ENCODE peak calls at places on chromosomes 7 and 10, in seven cellular contexts. V is IMR-90, D is fibroblast of the aortic adventitia, P is fibroblast of mammary gland, A is kidney epithelial cell, M is A549, B is Peyer's patch. C is an unnamed sample.

GRCh38 chr10:48446785-48447184 is 140.3 kb downstream of the MAPK8 start:
- DNase-seq in V (no peak), D (no peak), P (no peak), A (no peak), M (no peak), B (peak), C (no peak)

GRCh38 chr10:48604408-48605263 is at the start of gene ARHGAP22:
- DNase-seq in V (peak), D (no peak), P (peak), A (no peak), M (peak), B (peak), C (peak)

GRCh38 chr10:59654007-59654406 is 55.6 kb downstream of the SLC16A9 start:
- DNase-seq in V (no peak), D (peak), P (no peak), A (no peak), M (no peak), B (no peak), C (no peak)

GRCh38 chr10:7608001-7608400 is 58.8 kb downstream of the ITIH5 start:
- DNase-seq in V (no peak), D (no peak), P (no peak), A (no peak), M (no peak), B (no peak), C (no peak)

GRCh38 chr7:108660465-108660864 is 90.8 kb downstream of the DNAJB9 start:
- DNase-seq in V (peak), D (peak), P (no peak), A (no peak), M (no peak), B (no peak), C (no peak)

GRCh38 chr7:137904826-137905225 is 58.1 kb upstream of the DGKI start:
- DNase-seq in V (peak), D (no peak), P (no peak), A (no peak), M (no peak), B (no peak), C (no peak)

GRCh38 chr10:28236641-28237040 is 66.2 kb downstream of the MPP7 start:
- DNase-seq in V (no peak), D (no peak), P (no peak), A (no peak), M (no peak), B (no peak), C (no peak)

GRCh38 chr7:137667633-137668387 is 179.0 kb downstream of the DGKI start:
- DNase-seq in V (peak), D (peak), P (peak), A (peak), M (peak), B (no peak), C (no peak)

GRCh38 chr7:74293577-74293908 is 4.3 kb downstream of the CLIP2 start:
- DNase-seq in V (no peak), D (no peak), P (no peak), A (no peak), M (no peak), B (no peak), C (no peak)

GRCh38 chr7:6271091-6271658 is 1.2 kb downstream of the CYTH3 start:
- DNase-seq in V (peak), D (peak), P (peak), A (no peak), M (peak), B (peak), C (no peak)

GRCh38 chr7:133975130-133975529 is 152.0 kb upstream of the LRGUK start:
- DNase-seq in V (peak), D (peak), P (no peak), A (no peak), M (no peak), B (no peak), C (no peak)

GRCh38 chr10:47332946-47333345 is 10.7 kb downstream of the GDF2 start:
- DNase-seq in V (peak), D (no peak), P (no peak), A (no peak), M (no peak), B (no peak), C (no peak)

GRCh38 chr10:124650820-124651401 is 93.3 kb downstream of the FAM53B start:
- DNase-seq in V (no peak), D (no peak), P (no peak), A (no peak), M (no peak), B (peak), C (no peak)

GRCh38 chr7:150502519-150502918 is 12.2 kb upstream of the GIMAP7 start:
- DNase-seq in V (no peak), D (no peak), P (no peak), A (no peak), M (no peak), B (peak), C (no peak)

GRCh38 chr7:136947347-136947746 is 78.9 kb downstream of the CHRM2 start:
- DNase-seq in V (peak), D (peak), P (peak), A (no peak), M (no peak), B (no peak), C (no peak)

GRCh38 chr10:122302315-122302714 is 31.2 kb downstream of the BTBD16 start:
- DNase-seq in V (no peak), D (no peak), P (no peak), A (no peak), M (no peak), B (no peak), C (no peak)

GRCh38 chr7:16619979-16620408 is 25.6 kb downstream of the ANKMY2 start:
- DNase-seq in V (peak), D (no peak), P (peak), A (no peak), M (no peak), B (no peak), C (no peak)

GRCh38 chr10:36504752-36505151 is 620.6 kb upstream of the ANKRD30A start:
- DNase-seq in V (no peak), D (no peak), P (peak), A (no peak), M (no peak), B (no peak), C (no peak)

GRCh38 chr10:77125231-77125630 is 512.4 kb downstream of the KCNMA1 start:
- DNase-seq in V (no peak), D (no peak), P (no peak), A (no peak), M (no peak), B (no peak), C (no peak)

GRCh38 chr7:106957766-106958165 is 86.7 kb upstream of the PRKAR2B start:
- DNase-seq in V (no peak), D (no peak), P (no peak), A (no peak), M (no peak), B (no peak), C (no peak)

GRCh38 chr10:33594475-33594874 is 260.0 kb upstream of the NRP1 start:
- DNase-seq in V (no peak), D (no peak), P (no peak), A (peak), M (no peak), B (no peak), C (no peak)

GRCh38 chr10:100713049-100713858 is 32.1 kb upstream of the PAX2 start:
- DNase-seq in V (no peak), D (no peak), P (no peak), A (no peak), M (no peak), B (no peak), C (no peak)

GRCh38 chr10:14601872-14602725 is 172.6 kb downstream of the FAM107B start:
- DNase-seq in V (peak), D (peak), P (peak), A (peak), M (peak), B (peak), C (no peak)
- TF ChIP-seq CTCF in V (no peak), D (no peak), P (no peak), A (no peak), M (no peak), B (no peak), C (no peak)

GRCh38 chr7:28041508-28042314 is 138.9 kb downstream of the JAZF1 start:
- DNase-seq in V (peak), D (peak), P (peak), A (no peak), M (peak), B (no peak), C (no peak)
- TF ChIP-seq CTCF in V (no peak), D (no peak), P (no peak), A (no peak), M (no peak), B (no peak), C (no peak)

GRCh38 chr10:119616879-119617580 is 20.3 kb upstream of the TIAL1 start:
- DNase-seq in V (no peak), D (peak), P (peak), A (no peak), M (peak), B (no peak), C (no peak)
- TF ChIP-seq CTCF in V (peak), D (peak), P (peak), A (no peak), M (peak), B (no peak), C (no peak)

DNA sequence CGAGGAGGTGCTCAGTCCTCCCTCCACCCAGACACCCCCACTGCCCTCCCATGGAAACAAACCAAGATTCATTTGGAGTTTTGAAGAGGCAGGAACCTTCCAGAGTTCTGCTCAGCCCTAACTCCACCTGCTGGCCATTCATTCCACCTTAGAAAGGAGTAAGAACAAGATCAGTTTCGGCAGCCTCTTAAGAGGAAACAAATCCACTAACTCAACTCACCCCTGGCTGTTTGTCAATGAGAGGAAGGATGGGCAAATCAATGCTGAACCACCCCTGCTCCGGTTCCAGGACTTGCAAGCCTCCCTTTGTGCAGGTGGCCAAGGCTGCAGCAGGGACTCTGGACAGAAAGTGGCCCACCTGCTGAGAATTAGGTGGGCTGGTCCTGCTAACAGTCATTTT is 26.2 kb downstream of the CCDC3 start:
- DNase-seq in V (no peak), D (no peak), P (no peak), A (no peak), M (peak), B (no peak), C (no peak)
- TF ChIP-seq CTCF in V (no peak), D (no peak), P (no peak), A (peak), M (peak), B (no peak), C (no peak)

GRCh38 chr10:80581469-80581835 is 43.8 kb downstream of the SH2D4B start:
- DNase-seq in V (no peak), D (no peak), P (no peak), A (no peak), M (no peak), B (no peak), C (no peak)

GRCh38 chr10:80582561-80582960 is 44.9 kb downstream of the SH2D4B start:
- DNase-seq in V (no peak), D (no peak), P (no peak), A (no peak), M (no peak), B (no peak), C (no peak)

GRCh38 chr10:80580811-80581468 is 43.2 kb downstream of the SH2D4B start:
- DNase-seq in V (no peak), D (no peak), P (no peak), A (no peak), M (no peak), B (no peak), C (no peak)

GRCh38 chr10:80585812-80586211 is 48.1 kb downstream of the SH2D4B start:
- DNase-seq in V (no peak), D (no peak), P (no peak), A (no peak), M (no peak), B (no peak), C (no peak)

GRCh38 chr10:80583681-80584080 is 46.0 kb downstream of the SH2D4B start:
- DNase-seq in V (no peak), D (peak), P (no peak), A (no peak), M (no peak), B (no peak), C (no peak)
- TF ChIP-seq CTCF in V (no peak), D (no peak), P (no peak), A (no peak), M (no peak), B (no peak), C (no peak)

DNA sequence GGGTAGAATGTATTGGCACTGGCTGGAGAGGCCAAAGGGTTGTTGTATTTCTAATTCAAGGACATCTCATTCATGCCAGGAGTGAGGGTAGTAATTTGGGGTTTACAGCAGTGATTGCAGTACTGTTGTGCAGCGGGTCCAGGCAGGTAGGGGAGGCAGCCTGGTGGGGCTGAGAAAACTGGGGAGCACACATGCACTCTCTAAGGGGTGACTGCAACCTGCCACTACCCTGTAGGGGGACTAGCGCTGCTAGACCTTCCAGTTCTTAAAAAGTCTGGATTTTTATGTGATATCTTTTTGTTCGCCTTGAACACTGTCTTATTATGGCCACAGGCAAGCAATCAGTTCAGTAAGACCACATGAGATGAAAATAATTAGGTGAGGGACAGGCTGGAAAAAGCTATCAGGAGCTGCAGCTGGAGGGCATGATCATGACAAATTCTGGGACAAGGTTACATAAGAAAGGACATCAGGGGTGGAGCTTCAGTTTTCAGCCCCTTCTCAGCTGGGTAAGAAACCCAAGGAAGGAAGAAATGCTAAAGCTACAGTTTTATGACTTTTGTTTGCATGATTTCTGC is 149.0 kb downstream of the ARHGAP21 start:
- DNase-seq in V (no peak), D (no peak), P (no peak), A (no peak), M (no peak), B (no peak), C (no peak)
- TF ChIP-seq CTCF in V (no peak), D (peak), P (no peak), A (no peak), M (no peak), B (no peak), C (no peak)

DNA sequence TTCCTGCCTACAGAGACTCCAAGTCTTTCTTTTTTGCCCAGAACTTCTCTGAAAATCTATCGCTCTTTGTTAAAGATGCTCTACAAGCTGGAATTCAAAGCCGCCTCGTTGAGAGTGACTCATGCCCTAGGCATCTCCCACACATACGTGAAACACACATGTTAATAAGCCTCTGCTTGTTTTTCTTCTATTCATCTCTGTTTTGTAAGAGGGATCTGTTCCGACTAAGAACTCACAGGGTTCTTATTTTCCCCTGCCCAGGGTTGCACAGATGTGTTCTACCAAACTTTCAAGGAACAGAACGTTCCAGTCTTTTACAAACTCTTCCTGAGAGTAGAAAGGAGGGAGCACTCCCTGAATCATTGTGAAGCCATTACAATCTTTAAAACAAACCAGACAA is 55.5 kb upstream of the INPP5A start:
- DNase-seq in V (peak), D (peak), P (peak), A (peak), M (no peak), B (peak), C (no peak)
- TF ChIP-seq CTCF in V (no peak), D (no peak), P (no peak), A (no peak), M (no peak), B (no peak), C (no peak)

DNA sequence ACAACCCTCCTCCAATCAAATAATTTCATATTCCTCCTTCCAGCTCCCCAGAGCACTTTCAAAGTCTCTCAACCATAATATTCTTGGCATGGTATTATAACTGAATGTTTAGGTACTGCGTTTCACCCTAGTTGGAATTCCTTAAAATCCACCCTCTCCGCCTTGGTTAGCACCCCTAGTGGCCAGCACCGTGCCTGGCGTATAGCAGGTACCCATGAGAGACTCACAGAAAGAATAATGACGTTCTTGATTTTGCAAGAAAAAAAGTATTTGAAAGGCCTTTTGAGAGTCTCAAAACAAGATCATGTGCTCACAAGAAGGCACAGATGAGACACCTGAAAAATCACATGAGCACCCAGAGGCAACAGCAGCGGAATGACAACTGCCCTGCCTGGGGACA is 50.8 kb downstream of the GLI3 start:
- DNase-seq in V (no peak), D (no peak), P (no peak), A (no peak), M (peak), B (no peak), C (no peak)
- TF ChIP-seq CTCF in V (peak), D (peak), P (peak), A (peak), M (no peak), B (no peak), C (no peak)

GRCh38 chr7:87875151-87876039 is 765 bp downstream of the SLC25A40 start:
- DNase-seq in V (peak), D (no peak), P (no peak), A (no peak), M (peak), B (no peak), C (no peak)
- TF ChIP-seq CTCF in V (no peak), D (no peak), P (no peak), A (no peak), M (no peak), B (no peak), C (no peak)

GRCh38 chr10:93435061-93435491 is 47.1 kb downstream of the MYOF start:
- DNase-seq in V (no peak), D (peak), P (no peak), A (no peak), M (no peak), B (no peak), C (no peak)

GRCh38 chr10:93437946-93438795 is 44.0 kb downstream of the MYOF start:
- DNase-seq in V (peak), D (peak), P (peak), A (no peak), M (peak), B (no peak), C (peak)

GRCh38 chr10:93437000-93437945 is 44.9 kb downstream of the MYOF start:
- DNase-seq in V (peak), D (peak), P (peak), A (peak), M (peak), B (peak), C (peak)

GRCh38 chr10:93435621-93436385 is 46.3 kb downstream of the MYOF start:
- DNase-seq in V (peak), D (peak), P (peak), A (peak), M (peak), B (no peak), C (no peak)

GRCh38 chr10:93436577-93436976 is 45.6 kb downstream of the MYOF start:
- DNase-seq in V (peak), D (peak), P (peak), A (peak), M (peak), B (no peak), C (no peak)
- TF ChIP-seq CTCF in V (no peak), D (no peak), P (no peak), A (no peak), M (no peak), B (no peak), C (no peak)